ENCODE peak calls at places on chromosomes 7 and 10, in five cellular contexts. F, M, L, Z and T are unnamed samples.

GRCh38 chr7:93014410-93014809 is 103.4 kb downstream of the SAMD9 start:
- ATAC-seq in F (no peak), M (no peak), L (peak; percentile 16), Z (no peak), T (no peak)

GRCh38 chr10:85147346-85148250 is 819.2 kb downstream of the CCSER2 start:
- ATAC-seq in F (no peak), M (no peak), L (no peak), Z (no peak), T (no peak)

GRCh38 chr7:19369806-19370205 is 224.6 kb upstream of the FERD3L start:
- ATAC-seq in F (no peak), M (no peak), L (no peak), Z (no peak), T (no peak)

GRCh38 chr10:101781984-101782810 is 1.0 kb downstream of the NPM3 start:
- ATAC-seq in F (no peak), M (peak; percentile 3), L (no peak), Z (no peak), T (no peak)

GRCh38 chr7:44375236-44375699 is 49.9 kb upstream of the CAMK2B start:
- ATAC-seq in F (peak; percentile 41), M (peak; percentile 84), L (peak; percentile 78), Z (no peak), T (no peak)

GRCh38 chr7:77428777-77429231 is 12.7 kb upstream of the GSAP start:
- ATAC-seq in F (no peak), M (no peak), L (no peak), Z (peak; percentile 83), T (no peak)

GRCh38 chr7:5296627-5297226 is 14.0 kb downstream of the SLC29A4 start:
- ATAC-seq in F (peak; percentile 71), M (no peak), L (peak; percentile 90), Z (peak; percentile 18), T (no peak)

GRCh38 chr10:101001225-101002035 is 1.8 kb downstream of the LZTS2 start:
- ATAC-seq in F (no peak), M (no peak), L (peak; percentile 3), Z (peak; percentile 51), T (peak; percentile 68)

GRCh38 chr10:70479161-70479531 is 579 bp downstream of the PALD1 start:
- ATAC-seq in F (peak; percentile 3), M (no peak), L (no peak), Z (no peak), T (no peak)

GRCh38 chr7:18960735-18961134 is 156.7 kb downstream of the TWIST1 start:
- ATAC-seq in F (no peak), M (no peak), L (no peak), Z (no peak), T (no peak)

GRCh38 chr10:18312385-18313145 is 172.3 kb downstream of the CACNB2 start:
- ATAC-seq in F (peak; percentile 91), M (peak; percentile 85), L (peak; percentile 80), Z (peak; percentile 65), T (peak; percentile 61)

GRCh38 chr7:102129636-102130370 is 156.9 kb upstream of the SH2B2 start:
- ATAC-seq in F (no peak), M (no peak), L (no peak), Z (no peak), T (no peak)

GRCh38 chr7:16688249-16688648 is 42.3 kb downstream of the BZW2 start:
- ATAC-seq in F (peak; percentile 56), M (no peak), L (peak; percentile 88), Z (no peak), T (no peak)

GRCh38 chr10:91247360-91248111 is 27.1 kb downstream of the PCGF5 start:
- ATAC-seq in F (peak; percentile 24), M (no peak), L (peak; percentile 82), Z (no peak), T (no peak)

GRCh38 chr10:91249700-91250099 is 29.2 kb downstream of the PCGF5 start:
- ATAC-seq in F (no peak), M (no peak), L (no peak), Z (no peak), T (no peak)

GRCh38 chr10:91253300-91253699 is 32.8 kb downstream of the PCGF5 start:
- ATAC-seq in F (no peak), M (no peak), L (no peak), Z (no peak), T (no peak)

GRCh38 chr10:91251430-91252056 is 31.1 kb downstream of the PCGF5 start:
- ATAC-seq in F (peak; percentile 83), M (peak; percentile 46), L (peak; percentile 57), Z (peak; percentile 88), T (no peak)

GRCh38 chr10:91250341-91250740 is 29.9 kb downstream of the PCGF5 start:
- ATAC-seq in F (peak; percentile 47), M (no peak), L (no peak), Z (no peak), T (no peak)
- TF ChIP-seq POLR2A in F (no peak), M (no peak), L (no peak), Z (no peak), T (no peak)

DNA sequence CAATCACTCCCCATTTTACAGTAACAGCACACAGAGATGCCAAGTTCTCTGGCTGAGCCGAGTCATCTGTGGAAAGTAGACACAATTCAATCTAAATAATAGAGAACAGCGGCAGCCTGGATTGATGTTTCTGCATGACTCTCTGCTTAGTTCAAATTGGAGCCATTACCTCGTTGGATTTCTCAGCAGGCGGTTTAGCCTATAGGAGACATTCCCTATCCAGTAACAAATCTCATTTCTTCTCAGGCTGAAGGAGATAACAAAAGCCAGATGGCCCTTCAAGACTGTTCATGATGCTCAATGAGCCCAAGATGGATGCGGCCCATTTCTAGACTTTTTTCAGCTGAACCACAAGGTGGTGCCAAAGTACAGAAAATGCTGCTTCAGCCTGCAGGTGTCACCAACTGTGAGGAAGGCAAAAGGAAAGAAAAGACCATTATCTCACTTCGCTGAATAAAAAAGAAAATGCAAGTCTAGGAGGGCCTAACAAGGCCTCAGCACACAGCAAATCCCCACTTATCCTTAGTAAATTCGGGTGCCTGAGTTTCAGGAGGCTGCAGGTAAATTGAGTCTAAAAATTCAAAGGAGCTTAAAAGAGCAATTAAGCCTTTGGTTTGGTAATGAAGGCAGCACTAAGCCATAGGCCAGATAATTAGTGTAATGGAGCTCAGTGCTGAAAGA is 83.7 kb downstream of the SLC16A9 start:
- ATAC-seq in F (peak; percentile 96), M (peak; percentile 83), L (peak; percentile 91), Z (peak; percentile 90), T (peak; percentile 80)
- TF ChIP-seq EP300 in F (no peak), M (no peak), L (no peak), Z (no peak), T (no peak)

DNA sequence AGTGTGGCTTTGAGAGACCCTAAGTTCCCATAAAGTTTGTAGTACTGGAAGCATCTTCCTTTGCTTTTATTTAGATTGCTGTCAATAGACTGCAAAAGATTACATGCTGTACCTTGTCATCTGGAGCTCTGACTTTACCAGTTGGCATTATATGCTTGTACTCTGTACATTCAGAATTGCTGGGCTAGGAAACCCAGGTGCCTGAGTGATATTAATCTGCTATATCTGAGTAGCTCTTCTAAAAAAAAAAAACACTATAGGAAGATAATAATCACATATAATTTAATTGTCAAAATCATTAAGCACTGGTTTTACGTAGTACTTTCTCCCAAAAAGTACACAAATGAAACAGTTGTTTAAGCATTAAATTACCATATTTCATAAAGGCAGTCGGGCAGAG is 12.3 kb downstream of the GATA3 start:
- ATAC-seq in F (no peak), M (no peak), L (no peak), Z (no peak), T (no peak)
- H3K36me3 ChIP-seq in F (no peaks in the 10 kb centered on the region), M (no peaks in the 10 kb centered on the region), L (no peaks in the 10 kb centered on the region), Z (no peaks in the 10 kb centered on the region), T (no peaks in the 10 kb centered on the region)

DNA sequence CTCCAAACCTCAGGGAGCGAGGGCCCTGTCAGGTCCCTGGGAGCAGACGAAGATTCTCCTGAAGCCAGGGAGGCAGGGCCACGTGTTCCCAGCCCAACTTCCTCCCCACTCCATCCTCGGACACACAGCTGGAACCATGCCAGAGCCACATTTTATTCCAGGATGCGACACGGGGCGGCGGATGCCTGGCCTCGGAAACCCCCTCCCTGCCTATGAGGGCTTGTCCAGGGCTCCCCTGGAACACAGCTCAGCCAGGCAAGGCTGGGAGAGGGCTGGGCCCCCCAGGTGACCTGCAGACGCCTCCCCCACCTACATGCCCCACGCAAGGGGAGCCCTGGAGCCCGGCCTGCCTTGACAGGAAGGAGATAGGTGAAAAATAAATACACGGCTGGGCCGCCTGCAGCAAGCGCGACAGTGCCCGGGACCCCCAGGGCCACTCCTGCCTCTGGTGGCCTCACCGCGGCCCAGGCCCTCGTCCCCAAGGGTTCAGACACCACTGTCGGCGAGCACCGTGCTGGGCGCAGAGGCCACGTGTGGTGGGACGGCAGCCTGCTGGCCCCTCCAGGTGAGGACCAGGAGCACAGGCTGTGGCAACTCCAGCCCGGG is 21.5 kb downstream of the GET4 start:
- ATAC-seq in F (no peak), M (no peak), L (peak; percentile 3), Z (no peak), T (peak; percentile 31)
- TF ChIP-seq POLR2A in F (peak; percentile 50), M (no peak), L (no peak), Z (no peak), T (no peak)

GRCh38 chr7:82705831-82706230 is 262.3 kb upstream of the CACNA2D1 start:
- ATAC-seq in F (no peak), M (no peak), L (no peak), Z (no peak), T (no peak)

GRCh38 chr7:82701941-82702340 is 258.4 kb upstream of the CACNA2D1 start:
- ATAC-seq in F (no peak), M (no peak), L (no peak), Z (no peak), T (no peak)

GRCh38 chr7:82699773-82700186 is 256.2 kb upstream of the CACNA2D1 start:
- ATAC-seq in F (no peak), M (no peak), L (no peak), Z (no peak), T (no peak)

GRCh38 chr7:82700739-82701138 is 257.2 kb upstream of the CACNA2D1 start:
- ATAC-seq in F (no peak), M (no peak), L (no peak), Z (no peak), T (no peak)

GRCh38 chr7:82704121-82704520 is 260.5 kb upstream of the CACNA2D1 start:
- ATAC-seq in F (no peak), M (no peak), L (no peak), Z (no peak), T (no peak)
- TF ChIP-seq EP300 in F (no peak), M (no peak), L (no peak), Z (no peak), T (no peak)